ENCODE peak calls at places on chromosomes 3 and 15, in five cellular contexts. D is uterus; N is CD4-positive, CD25-positive, alpha-beta regulatory T cell; C is WERI-Rb-1; I is effector memory CD4-positive, alpha-beta T cell. V is an unnamed sample.

GRCh38 chr3:155302476-155302875 is 9.0 kb upstream of the STRIT1 start:
- DNase-seq in D (no peak), N (no peak), C (no peak), I (no peak), V (peak; percentile 72)

GRCh38 chr15:76994001-76994400 is 925 bp upstream of the PSTPIP1 start:
- DNase-seq in D (no peak), N (peak; percentile 32), C (no peak), I (peak; percentile 46), V (no peak)

GRCh38 chr3:124818398-124819150 is 68.6 kb downstream of the ITGB5 start:
- DNase-seq in D (no peak), N (no peak), C (no peak), I (no peak), V (peak; percentile 71)

GRCh38 chr3:154701055-154701454 is 271.1 kb upstream of the GPR149 start:
- DNase-seq in D (no peak), N (no peak), C (no peak), I (no peak), V (no peak)

GRCh38 chr15:77580991-77581682 is 51.6 kb downstream of the LINGO1 start:
- DNase-seq in D (no peak), N (no peak), C (no peak), I (no peak), V (peak; percentile 61)

GRCh38 chr15:50418041-50418583 is 6.1 kb upstream of the USP8 start:
- DNase-seq in D (no peak), N (no peak), C (no peak), I (no peak), V (peak; percentile 27)

GRCh38 chr15:63911160-63911559 is 77.4 kb upstream of the HERC1 start:
- DNase-seq in D (no peak), N (no peak), C (no peak), I (no peak), V (no peak)

GRCh38 chr3:135756016-135756695 is 209.4 kb upstream of the PPP2R3A start:
- DNase-seq in D (no peak), N (no peak), C (no peak), I (no peak), V (no peak)

GRCh38 chr3:113169876-113170452 is 41.4 kb upstream of the BOC start:
- DNase-seq in D (no peak), N (no peak), C (no peak), I (no peak), V (no peak)

GRCh38 chr3:52289338-52289746 is 1.7 kb downstream of the GLYCTK start:
- DNase-seq in D (no peak), N (no peak), C (no peak), I (no peak), V (no peak)

GRCh38 chr3:183307749-183308148 is 54.7 kb downstream of the B3GNT5 start:
- DNase-seq in D (no peak), N (no peak), C (no peak), I (no peak), V (no peak)

GRCh38 chr15:79045041-79045440 is 45.5 kb downstream of the RASGRF1 start:
- DNase-seq in D (no peak), N (no peak), C (no peak), I (no peak), V (no peak)

GRCh38 chr3:95172549-95172948 is 1109.7 kb downstream of the NSUN3 start:
- DNase-seq in D (no peak), N (no peak), C (no peak), I (no peak), V (no peak)

GRCh38 chr3:38084019-38084968 is 45.3 kb downstream of the DLEC1 start:
- DNase-seq in D (no peak), N (peak; percentile 49), C (no peak), I (peak; percentile 45), V (peak; percentile 67)

GRCh38 chr3:131716943-131717342 is 214.2 kb upstream of the MRPL3 start:
- DNase-seq in D (no peak), N (no peak), C (no peak), I (no peak), V (no peak)

GRCh38 chr3:143363276-143363675 is 243.7 kb downstream of the CHST2 start:
- DNase-seq in D (no peak), N (no peak), C (no peak), I (no peak), V (no peak)

GRCh38 chr15:84961114-84961452 is 20.6 kb upstream of the PDE8A start:
- DNase-seq in D (no peak), N (no peak), C (no peak), I (no peak), V (peak; percentile 42)

GRCh38 chr15:81011593-81011992 is 10.9 kb downstream of the TLNRD1 start:
- DNase-seq in D (no peak), N (no peak), C (no peak), I (no peak), V (peak; percentile 78)

GRCh38 chr15:35547775-35548364 is 1.9 kb upstream of the DPH6 start:
- DNase-seq in D (no peak), N (no peak), C (no peak), I (no peak), V (no peak)

GRCh38 chr3:131370935-131371698 is 10.5 kb upstream of the NUDT16 start:
- DNase-seq in D (no peak), N (no peak), C (no peak), I (no peak), V (no peak)

GRCh38 chr3:153927107-153927506 is 194.1 kb upstream of the ARHGEF26 start:
- DNase-seq in D (no peak), N (no peak), C (no peak), I (no peak), V (peak; percentile 81)

GRCh38 chr15:54722342-54722986 is 474.3 kb downstream of the RSL24D1 start:
- DNase-seq in D (no peak), N (no peak), C (no peak), I (no peak), V (no peak)

GRCh38 chr3:15633159-15633558 is 31.6 kb downstream of the BTD start:
- DNase-seq in D (no peak), N (no peak), C (no peak), I (no peak), V (no peak)

GRCh38 chr15:96789999-96790398 is 459.5 kb downstream of the NR2F2 start:
- DNase-seq in D (no peak), N (no peak), C (no peak), I (no peak), V (no peak)

GRCh38 chr15:77904901-77905300 is 172.6 kb downstream of the TBC1D2B start:
- DNase-seq in D (no peak), N (no peak), C (no peak), I (no peak), V (no peak)

GRCh38 chr15:50764331-50765201 is 940 bp downstream of the SPPL2A start:
- DNase-seq in D (no peak), N (peak; percentile 35), C (no peak), I (no peak), V (peak; percentile 50)

GRCh38 chr15:96066126-96066525 is 264.4 kb upstream of the NR2F2 start:
- DNase-seq in D (no peak), N (no peak), C (no peak), I (no peak), V (no peak)

GRCh38 chr3:30644615-30645014 is 38.2 kb downstream of the TGFBR2 start:
- DNase-seq in D (peak; percentile 66), N (peak; percentile 44), C (no peak), I (no peak), V (peak; percentile 84)

GRCh38 chr15:92807971-92808571 is 92.1 kb upstream of the CHD2 start:
- DNase-seq in D (no peak), N (peak; percentile 31), C (no peak), I (no peak), V (peak; percentile 35)

DNA sequence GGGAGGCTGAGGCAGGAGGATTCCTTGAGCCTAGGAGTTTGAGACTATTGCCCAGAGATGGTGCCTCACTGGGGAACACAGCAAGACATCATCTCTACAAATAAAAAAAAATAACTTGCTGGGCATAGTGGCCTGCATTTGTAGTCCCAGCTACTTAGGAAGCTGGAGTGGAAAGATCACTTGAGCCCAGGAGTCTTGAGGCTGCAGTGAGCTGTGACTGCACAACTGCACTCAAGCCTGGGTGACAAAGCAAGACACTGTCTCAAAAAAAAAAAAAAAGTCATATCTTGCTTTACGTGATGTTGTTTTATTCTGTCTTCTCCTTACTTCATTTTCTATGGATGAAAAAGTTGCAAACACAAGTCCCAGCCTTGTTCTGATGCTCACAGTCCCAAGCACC is 14.1 kb downstream of the GATM start:
- DNase-seq in D (no peak), N (no peak), C (no peak), I (no peak), V (no peak)
- H3K36me3 ChIP-seq in D (no peaks in the 10 kb centered on the region), N (no peaks in the 10 kb centered on the region), C (no peaks in the 10 kb centered on the region), I (no peaks in the 10 kb centered on the region), V (no peaks in the 10 kb centered on the region)

DNA sequence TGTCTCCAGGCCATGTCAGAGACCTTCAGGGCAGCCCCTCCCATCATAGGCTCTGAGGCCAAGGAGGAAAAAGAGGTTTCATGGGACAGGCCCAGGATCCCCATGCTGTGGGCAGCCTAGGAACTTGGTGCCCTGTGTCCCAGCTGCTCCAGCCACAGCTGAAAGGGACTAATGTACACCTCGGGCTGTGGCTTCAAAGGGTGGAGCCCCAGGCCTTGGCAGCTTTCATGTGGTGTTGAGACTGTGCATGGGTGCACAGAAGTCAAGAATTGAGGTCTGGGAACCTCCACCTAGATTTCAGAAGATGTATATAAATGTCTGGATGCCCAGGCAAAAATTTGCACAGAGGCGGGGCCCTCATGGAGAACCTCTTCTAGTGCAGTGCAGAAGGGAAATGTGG is 6.6 kb upstream of the SSR3 start:
- DNase-seq in D (no peak), N (no peak), C (no peak), I (no peak), V (no peak)
- H3K4me3 ChIP-seq in D (no peak overlapping the region), N (no peak overlapping the region), C (no peak overlapping the region), I (no peak overlapping the region), V (no peak overlapping the region)

DNA sequence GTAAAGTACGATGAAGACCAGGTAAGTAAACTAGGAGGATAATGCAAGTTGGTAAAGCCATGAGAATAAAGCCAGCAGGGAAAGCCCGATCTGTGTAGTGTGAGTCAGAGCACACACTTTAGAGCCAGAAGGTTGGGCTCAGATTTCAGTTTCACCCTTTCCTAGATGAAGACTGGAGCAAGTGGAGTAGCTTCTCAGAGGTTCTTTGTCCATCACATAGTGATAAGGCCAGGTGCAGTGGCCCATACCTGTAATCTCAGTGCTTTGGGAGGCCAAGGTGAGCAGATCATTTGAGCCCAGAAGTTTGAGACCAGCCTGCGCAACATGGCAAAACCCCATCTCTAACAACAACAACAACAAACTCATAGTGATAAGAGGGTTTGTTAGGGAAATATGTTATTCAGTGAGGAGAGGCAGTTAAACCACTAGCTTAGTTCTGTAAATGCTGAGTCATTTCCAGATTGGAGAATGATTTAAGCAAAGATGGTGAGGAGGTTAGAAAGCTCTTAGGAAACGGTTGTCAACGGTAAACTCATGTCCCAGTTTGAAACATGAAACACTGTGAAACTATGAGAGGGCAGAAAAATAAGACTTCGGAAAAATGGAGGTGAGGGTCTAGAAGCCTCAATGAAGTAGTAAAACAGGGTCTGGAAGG is 39.0 kb downstream of the IL12A start:
- DNase-seq in D (no peak), N (no peak), C (no peak), I (no peak), V (peak; percentile 82)
- H3K36me3 ChIP-seq in D (no peaks in the 10 kb centered on the region), N (no peaks in the 10 kb centered on the region), C (no peaks in the 10 kb centered on the region), I (no peaks in the 10 kb centered on the region), V (no peaks in the 10 kb centered on the region)

GRCh38 chr3:12195231-12195630 is 36.5 kb upstream of the TIMP4 start:
- DNase-seq in D (no peak), N (no peak), C (no peak), I (no peak), V (peak; percentile 23)

GRCh38 chr3:12194209-12194608 is 35.5 kb upstream of the TIMP4 start:
- DNase-seq in D (no peak), N (no peak), C (no peak), I (no peak), V (peak; percentile 88)

GRCh38 chr3:12192655-12193484 is 34.2 kb upstream of the TIMP4 start:
- DNase-seq in D (no peak), N (no peak), C (no peak), I (no peak), V (no peak)

GRCh38 chr3:12193485-12194165 is 34.9 kb upstream of the TIMP4 start:
- DNase-seq in D (peak; percentile 45), N (no peak), C (no peak), I (no peak), V (peak; percentile 98)

GRCh38 chr3:12194669-12195161 is 36.0 kb upstream of the TIMP4 start:
- DNase-seq in D (no peak), N (no peak), C (peak; percentile 20), I (no peak), V (peak; percentile 58)
- H3K4me3 ChIP-seq in D (no peak overlapping the region), N (no peak overlapping the region), C (no peak overlapping the region), I (no peak overlapping the region), V (no peak overlapping the region)

V was measured in GM23248.